ENCODE peak calls at places on chromosomes 7 and 10, in five cellular contexts. V is ovary, J is esophagus squamous epithelium, U is mammary epithelial cell, B is neural progenitor cell. F is an unnamed sample.
A peak's percentile ranks its signal among the peaks of the same experiment; 100 is the strongest.

GRCh38 chr7:14687777-14688176 is 214.8 kb downstream of the DGKB start:
- DNase-seq in V (no peak), J (no peak), U (no peak), B (no peak), F (no peak)

GRCh38 chr7:36360244-36360643 is 29.4 kb upstream of the ANLN start:
- DNase-seq in V (no peak), J (no peak), U (no peak), B (peak; percentile 54), F (no peak)

GRCh38 chr7:152076940-152077933 is 51.8 kb downstream of the GALNT11 start:
- DNase-seq in V (no peak), J (no peak), U (peak; percentile 58), B (no peak), F (no peak)

GRCh38 chr7:101121996-101122932 is 4.6 kb upstream of the SERPINE1 start:
- DNase-seq in V (peak; percentile 91), J (no peak), U (peak; percentile 58), B (peak; percentile 32), F (no peak)

GRCh38 chr7:77811895-77812685 is 13.5 kb downstream of the PHTF2 start:
- DNase-seq in V (no peak), J (no peak), U (peak; percentile 35), B (no peak), F (no peak)

GRCh38 chr7:44973610-44974401 is 5.0 kb downstream of the MYO1G start:
- DNase-seq in V (no peak), J (no peak), U (no peak), B (peak; percentile 55), F (peak; percentile 45)

GRCh38 chr10:62467509-62467908 is 93.3 kb downstream of the ZNF365 start:
- DNase-seq in V (no peak), J (no peak), U (peak; percentile 37), B (no peak), F (no peak)

GRCh38 chr10:60467202-60467546 is 77.5 kb upstream of the ANK3 start:
- DNase-seq in V (no peak), J (no peak), U (no peak), B (no peak), F (no peak)

GRCh38 chr10:13672505-13672904 is 85.7 kb downstream of the PRPF18 start:
- DNase-seq in V (no peak), J (no peak), U (no peak), B (peak; percentile 73), F (no peak)

GRCh38 chr10:21527634-21528451 is 2.4 kb upstream of the SKIDA1 start:
- DNase-seq in V (no peak), J (no peak), U (peak; percentile 46), B (no peak), F (no peak)

GRCh38 chr7:73718438-73718881 is 1.0 kb downstream of the STX1A start:
- DNase-seq in V (no peak), J (no peak), U (peak; percentile 59), B (no peak), F (no peak)

GRCh38 chr10:5624701-5625100 is 41.7 kb downstream of the ASB13 start:
- DNase-seq in V (no peak), J (no peak), U (no peak), B (no peak), F (no peak)

GRCh38 chr7:23347682-23348180 is 48.6 kb downstream of the MALSU1 start:
- DNase-seq in V (no peak), J (no peak), U (peak; percentile 80), B (no peak), F (no peak)

GRCh38 chr10:84293574-84294016 is 34.8 kb upstream of the CCSER2 start:
- DNase-seq in V (no peak), J (no peak), U (no peak), B (no peak), F (no peak)

GRCh38 chr7:134302120-134302519 is 14.6 kb downstream of the SLC35B4 start:
- DNase-seq in V (no peak), J (no peak), U (no peak), B (no peak), F (no peak)

GRCh38 chr7:1993031-1993685 is 239.6 kb downstream of the MAD1L1 start:
- DNase-seq in V (no peak), J (no peak), U (no peak), B (no peak), F (no peak)

GRCh38 chr10:114458955-114459354 is 54.7 kb upstream of the AFAP1L2 start:
- DNase-seq in V (no peak), J (no peak), U (peak; percentile 21), B (peak; percentile 62), F (no peak)

GRCh38 chr10:131942455-131942854 is 39.3 kb downstream of the BNIP3 start:
- DNase-seq in V (no peak), J (no peak), U (no peak), B (no peak), F (no peak)

GRCh38 chr7:128074336-128074735 is 43.1 kb upstream of the LRRC4 start:
- DNase-seq in V (no peak), J (no peak), U (no peak), B (no peak), F (no peak)

GRCh38 chr7:117413160-117413559 is 14.1 kb downstream of the ASZ1 start:
- DNase-seq in V (no peak), J (no peak), U (no peak), B (no peak), F (no peak)

GRCh38 chr7:33888206-33888605 is 17.1 kb upstream of the BMPER start:
- DNase-seq in V (no peak), J (no peak), U (peak; percentile 83), B (no peak), F (no peak)

GRCh38 chr7:54860843-54861242 is 101.8 kb upstream of the SEC61G start:
- DNase-seq in V (no peak), J (no peak), U (no peak), B (no peak), F (no peak)

GRCh38 chr10:45374451-45375052 is 536 bp downstream of the ALOX5 start:
- DNase-seq in V (no peak), J (no peak), U (peak; percentile 29), B (no peak), F (no peak)

GRCh38 chr7:922334-923107 is 32.0 kb downstream of the ADAP1 start:
- DNase-seq in V (peak; percentile 6), J (no peak), U (no peak), B (no peak), F (no peak)

GRCh38 chr10:1328951-1329614 is 272.9 kb downstream of the WDR37 start:
- DNase-seq in V (no peak), J (no peak), U (no peak), B (no peak), F (no peak)

GRCh38 chr10:35223016-35223415 is 96.4 kb downstream of the CREM start:
- DNase-seq in V (no peak), J (no peak), U (no peak), B (peak; percentile 31), F (no peak)

GRCh38 chr10:125149278-125150047 is 10.9 kb downstream of the CTBP2 start:
- DNase-seq in V (peak; percentile 66), J (no peak), U (peak; percentile 76), B (no peak), F (no peak)

GRCh38 chr7:2939193-2939885 is 95.2 kb upstream of the GNA12 start:
- DNase-seq in V (no peak), J (no peak), U (peak; percentile 53), B (no peak), F (no peak)

GRCh38 chr7:27082171-27082570 is 13.6 kb downstream of the HOXA1 start:
- DNase-seq in V (no peak), J (no peak), U (peak; percentile 29), B (no peak), F (no peak)

GRCh38 chr10:102935939-102936605 is 18.0 kb downstream of the CNNM2 start:
- DNase-seq in V (no peak), J (no peak), U (no peak), B (no peak), F (no peak)

GRCh38 chr7:79936281-79936983 is 198.2 kb upstream of the GNAI1 start:
- DNase-seq in V (no peak), J (no peak), U (no peak), B (no peak), F (no peak)

GRCh38 chr7:24737281-24737680 is 20.0 kb downstream of the GSDME start:
- DNase-seq in V (no peak), J (no peak), U (no peak), B (no peak), F (no peak)

GRCh38 chr7:50982626-50983025 is 199.9 kb upstream of the GRB10 start:
- DNase-seq in V (no peak), J (no peak), U (no peak), B (peak; percentile 26), F (no peak)

GRCh38 chr7:50981743-50982142 is 199.0 kb upstream of the GRB10 start:
- DNase-seq in V (no peak), J (no peak), U (no peak), B (no peak), F (no peak)

GRCh38 chr7:50974240-50974639 is 191.5 kb upstream of the GRB10 start:
- DNase-seq in V (no peak), J (no peak), U (no peak), B (no peak), F (no peak)

GRCh38 chr7:50976064-50976463 is 193.4 kb upstream of the GRB10 start:
- DNase-seq in V (no peak), J (no peak), U (no peak), B (no peak), F (no peak)

DNA sequence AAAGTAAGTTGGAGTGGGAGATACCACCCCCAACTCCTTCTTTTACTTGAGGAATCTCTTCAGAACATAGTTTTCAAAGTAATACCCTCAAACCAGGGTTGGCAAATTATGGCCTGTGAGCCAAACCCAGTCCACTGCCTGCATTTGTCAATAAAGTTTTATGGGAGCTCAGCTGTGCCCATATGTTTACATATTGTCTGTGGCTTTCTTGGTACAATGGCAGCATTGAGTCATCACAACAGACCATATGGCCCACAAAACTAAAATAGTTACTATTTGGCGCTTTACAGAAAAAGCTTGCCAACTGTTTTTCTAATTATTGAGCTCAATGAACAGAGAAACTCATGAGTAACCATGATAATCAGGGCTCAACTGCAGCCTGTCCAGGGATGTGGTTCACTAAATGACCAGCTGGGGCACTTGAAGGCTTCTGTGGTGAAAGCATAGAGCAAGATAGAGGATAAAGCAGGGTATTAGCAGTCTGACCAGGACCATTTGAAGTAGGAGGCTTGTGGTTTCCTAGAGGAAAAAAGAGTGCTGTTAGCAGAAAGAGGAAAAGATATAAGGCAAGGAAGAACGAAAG is 196.0 kb upstream of the GRB10 start:
- DNase-seq in V (no peak), J (no peak), U (no peak), B (peak; percentile 13), F (no peak)
- TF ChIP-seq CTCF in V (no peak), J (no peak), U (no peak), B (peak; percentile 18), F (no peak)

GRCh38 chr10:100370561-100370975 is 23.5 kb downstream of the SCD start:
- DNase-seq in V (no peak), J (no peak), U (peak; percentile 84), B (no peak), F (no peak)
- H3K9me3 ChIP-seq in V (no peaks in the 10 kb centered on the region), J (no peaks in the 10 kb centered on the region), U (no peaks in the 10 kb centered on the region), B (no peaks in the 10 kb centered on the region), F (no peaks in the 10 kb centered on the region)

DNA sequence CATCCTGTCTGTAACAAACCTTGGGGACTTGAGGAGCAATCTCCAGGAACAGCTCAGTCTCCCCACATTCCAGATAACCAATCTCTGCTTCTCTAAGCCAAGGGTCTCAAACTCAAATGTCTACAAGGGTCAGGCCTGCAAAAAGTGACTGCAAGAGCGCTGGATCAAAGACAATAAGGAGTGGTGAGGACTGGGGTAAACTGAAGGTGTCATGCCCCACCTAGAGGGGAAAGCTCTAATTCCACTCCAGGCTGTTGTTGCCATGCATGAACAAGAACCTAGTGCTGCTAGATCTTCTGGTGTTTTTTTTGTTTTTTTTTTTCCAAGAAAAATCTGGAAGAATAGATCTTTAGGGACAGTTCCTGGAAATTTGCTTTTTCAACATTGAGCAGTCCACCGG is 117.9 kb upstream of the MACROH2A2 start:
- DNase-seq in V (no peak), J (no peak), U (no peak), B (no peak), F (no peak)
- TF ChIP-seq CTCF in V (no peak), J (no peak), U (no peak), B (peak; percentile 8), F (no peak)

GRCh38 chr7:132476541-132476940 is 99.7 kb downstream of the PLXNA4 start:
- DNase-seq in V (no peak), J (no peak), U (no peak), B (no peak), F (no peak)
- H3K9me3 ChIP-seq in V (no peaks in the 10 kb centered on the region), J (no peaks in the 10 kb centered on the region), U (no peaks in the 10 kb centered on the region), B (no peaks in the 10 kb centered on the region), F (no peaks in the 10 kb centered on the region)